ENCODE peak calls at places on chromosomes 16 and 17, in six cellular contexts. U is effector memory CD4-positive, alpha-beta T cell; X is HuH-7.5; K is cardiac fibroblast; B is RWPE1; L is NCI-H69. A is an unnamed sample.

GRCh38 chr17:49508061-49508865 is 13.2 kb downstream of the NGFR start:
- DNase-seq in U (no peak), K (no peak), L (peak; percentile 96), X (no peak), B (peak; percentile 96), A (no peak)

GRCh38 chr17:76641501-76641900 is 2.1 kb downstream of the ST6GALNAC1 start:
- DNase-seq in L (peak; percentile 33), X (peak; percentile 52), B (peak; percentile 65), K (no peak), U (no peak), A (no peak)

GRCh38 chr17:12254460-12254859 is 233.8 kb downstream of the MAP2K4 start:
- DNase-seq in U (no peak), B (no peak), K (no peak), L (no peak), X (no peak), A (no peak)

GRCh38 chr16:71229344-71229743 is 1.2 kb downstream of the HYDIN start:
- DNase-seq in K (no peak), U (no peak), L (no peak), X (no peak), B (no peak), A (no peak)

GRCh38 chr17:57724038-57724728 is 20.9 kb downstream of the CCDC182 start:
- DNase-seq in U (no peak), X (no peak), B (no peak), K (no peak), L (peak; percentile 62), A (no peak)

GRCh38 chr17:50397919-50398285 is 579 bp upstream of the LRRC59 start:
- DNase-seq in U (no peak), L (peak; percentile 29), X (no peak), K (no peak), B (no peak), A (no peak)

GRCh38 chr17:83149761-83150251 is 70.4 kb downstream of the METRNL start:
- DNase-seq in B (no peak), U (no peak), K (no peak), L (no peak), X (no peak), A (no peak)

GRCh38 chr16:18966791-18967190 is 16.9 kb upstream of the TMC7 start:
- DNase-seq in U (no peak), L (no peak), B (no peak), K (no peak), X (no peak), A (no peak)

GRCh38 chr17:80758793-80759673 is 214.4 kb downstream of the RPTOR start:
- DNase-seq in K (peak; percentile 19), U (no peak), B (no peak), X (no peak), L (peak; percentile 26), A (no peak)

GRCh38 chr16:85506358-85506911 is 106.7 kb upstream of the GSE1 start:
- DNase-seq in K (no peak), B (no peak), X (no peak), U (no peak), L (no peak), A (no peak)

GRCh38 chr16:48022496-48022895 is 133.3 kb downstream of the ABCC12 start:
- DNase-seq in U (no peak), X (no peak), B (no peak), K (no peak), L (no peak), A (no peak)

GRCh38 chr16:2782583-2783351 is 4.6 kb downstream of the PRSS33 start:
- DNase-seq in B (no peak), K (no peak), X (peak; percentile 41), U (no peak), L (no peak), A (no peak)

GRCh38 chr17:1683489-1683888 is 1.2 kb downstream of the PRPF8 start:
- DNase-seq in U (no peak), K (no peak), B (no peak), X (no peak), L (no peak), A (no peak)

GRCh38 chr17:41404024-41404651 is 6.7 kb upstream of the KRT31 start:
- DNase-seq in L (peak; percentile 72), X (no peak), B (peak; percentile 94), U (peak; percentile 12), K (peak; percentile 94), A (no peak)

GRCh38 chr16:88634141-88634993 is 4.0 kb upstream of the IL17C start:
- DNase-seq in B (peak; percentile 57), U (peak; percentile 20), L (no peak), K (peak; percentile 60), X (no peak), A (no peak)

GRCh38 chr16:59116744-59117143 is 382.6 kb upstream of the GOT2 start:
- DNase-seq in K (no peak), U (no peak), L (no peak), X (no peak), B (no peak), A (no peak)

A was measured in HEK293T.